ENCODE peak calls at places on chromosomes 11 and 22, in four cellular contexts. W is mammary epithelial cell; F is CD4-positive, alpha-beta memory T cell; J is psoas muscle. U is an unnamed sample.

GRCh38 chr11:74443071-74443864 is 24.1 kb downstream of the KCNE3 start:
- DNase-seq in J (no peak), F (no peak), W (peak), U (no peak)

GRCh38 chr11:101686514-101686913 is 102.7 kb upstream of the TRPC6 start:
- DNase-seq in F (no peak), J (no peak), W (peak), U (peak)

GRCh38 chr11:61055776-61056175 is 46.5 kb upstream of the CD5 start:
- DNase-seq in J (no peak), W (no peak), F (no peak), U (no peak)

GRCh38 chr11:14029971-14030531 is 67.5 kb downstream of the SPON1 start:
- DNase-seq in W (peak), J (peak), F (no peak), U (peak)

GRCh38 chr11:46036009-46036408 is 85.2 kb downstream of the PHF21A start:
- DNase-seq in W (no peak), F (no peak), J (no peak), U (no peak)

GRCh38 chr11:9362393-9362863 is 22.0 kb upstream of the IPO7 start:
- DNase-seq in J (no peak), W (no peak), F (no peak), U (no peak)

GRCh38 chr11:124740277-124740882 is 638 bp downstream of the NRGN start:
- DNase-seq in J (no peak), W (peak), F (peak), U (no peak)

GRCh38 chr11:129861702-129862107 is 33.7 kb downstream of the NFRKB start:
- DNase-seq in F (no peak), W (peak), J (no peak), U (peak)

GRCh38 chr11:82855616-82856015 is 44.6 kb downstream of the PRCP start:
- DNase-seq in W (no peak), F (no peak), J (no peak), U (no peak)

GRCh38 chr11:128890543-128891409 is at the start of gene KCNJ5:
- DNase-seq in J (peak), W (peak), F (no peak), U (no peak)

GRCh38 chr11:17208257-17208999 is 642 bp upstream of the PIK3C2A start:
- DNase-seq in J (no peak), W (peak), F (no peak), U (peak)

GRCh38 chr11:100776212-100776896 is 89.3 kb downstream of the ARHGAP42 start:
- DNase-seq in F (no peak), J (no peak), W (peak), U (peak)

GRCh38 chr11:72641900-72642814 is 32.1 kb downstream of the PDE2A start:
- DNase-seq in F (no peak), J (peak), W (peak), U (no peak)

GRCh38 chr11:86800076-86800955 is at the start of gene PRSS23:
- DNase-seq in F (no peak), W (peak), J (peak), U (no peak)

GRCh38 chr22:42368379-42369249 is 63.6 kb downstream of the NFAM1 start:
- DNase-seq in W (no peak), F (peak), J (no peak), U (no peak)

GRCh38 chr11:121207485-121208115 is 85.0 kb upstream of the SC5D start:
- DNase-seq in J (no peak), F (no peak), W (no peak), U (no peak)

GRCh38 chr22:45584621-45585436 is 82.1 kb downstream of the FBLN1 start:
- DNase-seq in W (no peak), J (peak), F (no peak), U (no peak)

GRCh38 chr11:10480026-10480425 is 25.0 kb downstream of the AMPD3 start:
- DNase-seq in W (no peak), F (no peak), J (no peak), U (no peak)
- H3K27ac ChIP-seq in W (no peak), F (no peak), J (no peak), U (no peak)

DNA sequence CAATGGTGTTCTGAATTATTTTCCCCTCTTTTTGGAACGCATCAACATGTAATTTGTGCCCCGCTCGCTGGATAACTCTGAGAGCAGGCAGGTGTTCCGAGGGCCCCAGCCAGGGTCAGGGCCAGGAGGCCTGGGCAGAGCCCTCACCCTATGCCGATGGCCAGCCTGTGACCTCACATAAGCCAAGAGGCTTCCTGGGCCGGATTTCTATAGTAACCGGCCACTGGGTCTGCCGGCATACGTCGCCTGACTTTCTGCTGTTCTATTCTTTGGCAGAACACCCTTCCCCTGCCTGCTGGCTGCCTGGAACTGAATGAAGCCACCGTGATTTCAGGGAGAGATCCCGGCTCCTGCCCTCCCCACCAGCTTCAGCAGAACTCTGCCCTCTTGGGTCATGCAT is 375.2 kb downstream of the SHANK2 start:
- DNase-seq in J (no peak), W (no peak), F (no peak), U (no peak)
- H3K27ac ChIP-seq in J (no peak), W (no peak), F (no peak), U (no peak)

DNA sequence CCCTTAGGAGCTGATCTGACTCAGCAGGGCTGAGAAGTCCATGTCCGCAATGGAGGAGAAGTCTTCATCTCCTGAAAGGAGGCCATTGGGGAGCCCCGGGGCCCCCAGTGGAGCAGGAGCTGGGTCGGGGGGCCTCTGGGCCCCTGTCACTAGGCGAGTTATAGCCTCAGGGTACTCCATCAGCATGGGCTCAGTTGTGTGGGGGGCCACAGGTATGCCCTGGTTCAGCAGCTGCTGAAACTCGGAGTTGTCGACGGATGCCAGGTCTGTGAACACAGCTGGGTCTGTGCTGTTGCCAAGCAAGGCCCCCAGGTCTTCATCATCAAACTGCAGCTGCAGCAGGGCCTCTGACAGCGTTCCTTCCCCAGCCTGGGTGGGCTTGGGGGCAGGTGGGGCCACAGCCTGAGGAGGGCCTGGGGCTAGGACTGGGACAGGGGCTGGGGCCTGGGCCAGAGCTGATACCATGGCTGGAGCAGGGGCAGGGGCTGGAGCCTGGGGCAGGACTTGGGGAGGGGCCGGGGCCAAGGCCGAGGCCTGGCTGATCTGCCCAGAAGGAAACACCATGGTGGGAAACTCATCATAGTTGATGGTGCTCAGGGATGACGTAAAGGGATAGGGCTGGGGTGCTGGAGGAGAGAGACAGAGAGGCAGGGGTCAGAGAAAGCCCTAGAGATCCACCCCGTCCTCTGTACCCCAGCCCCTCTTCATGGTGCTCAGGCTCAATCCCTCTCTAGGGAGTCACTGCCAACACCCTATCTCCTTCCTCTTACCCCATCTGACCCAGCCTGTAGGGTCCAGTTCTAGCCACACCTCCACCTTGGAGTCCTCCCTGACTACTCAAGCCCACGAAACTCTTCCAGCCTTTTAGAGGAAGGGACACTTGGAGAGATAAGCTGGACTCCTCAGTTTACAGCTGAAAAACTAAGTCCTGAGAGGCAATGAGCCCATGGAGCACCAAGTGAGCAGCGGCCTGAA is 8.1 kb downstream of the RELA start:
- DNase-seq in W (no peak), J (peak), F (no peak), U (no peak)
- H3K27ac ChIP-seq in W (no peak), J (peak), F (peak), U (no peak)

GRCh38 chr22:23772315-23773246 is at the start of gene MMP11:
- DNase-seq in W (no peak), J (peak), F (peak), U (no peak)
- H3K27ac ChIP-seq in W (no peak), J (no peak), F (no peak), U (no peak)

GRCh38 chr11:2300290-2300935 is 1.3 kb downstream of the C11orf21 start:
- DNase-seq in W (no peak), J (peak), F (peak), U (no peak)
- H3K27ac ChIP-seq in W (no peak), J (no peak), F (peak), U (no peak)

GRCh38 chr22:38303974-38304373 is 13.3 kb downstream of the CSNK1E start:
- DNase-seq in W (no peak), J (peak), F (no peak), U (no peak)
- H3K27ac ChIP-seq in W (peak), J (no peak), F (no peak), U (peak)